ENCODE peak calls at places on chromosomes 16 and 17, in seven cellular contexts. W, T, H, F, O, X and G are unnamed samples.

GRCh38 chr16:50367777-50368409 is 895 bp downstream of the BRD7 start:
- DNase-seq in W (no peak), T (no peak), H (no peak), F (no peak), O (no peak), X (no peak), G (no peak)

GRCh38 chr16:17836868-17837602 is 366.3 kb upstream of the XYLT1 start:
- DNase-seq in W (no peak), T (no peak), H (no peak), F (no peak), O (no peak), X (no peak), G (no peak)

GRCh38 chr16:30745082-30745481 is 3.1 kb upstream of the PHKG2 start:
- DNase-seq in W (no peak), T (no peak), H (no peak), F (no peak), O (no peak), X (no peak), G (no peak)

GRCh38 chr16:51880776-51881175 is 666.2 kb downstream of the TOX3 start:
- DNase-seq in W (peak), T (no peak), H (no peak), F (no peak), O (no peak), X (no peak), G (no peak)

GRCh38 chr16:81558444-81559175 is 114.0 kb downstream of the CMIP start:
- DNase-seq in W (peak), T (no peak), H (no peak), F (peak), O (no peak), X (no peak), G (peak)

GRCh38 chr16:14682121-14682520 is 12.0 kb downstream of the PLA2G10 start:
- DNase-seq in W (no peak), T (no peak), H (no peak), F (no peak), O (no peak), X (no peak), G (no peak)

GRCh38 chr17:7261377-7262191 is 694 bp downstream of the CLDN7 start:
- DNase-seq in W (peak), T (no peak), H (peak), F (no peak), O (no peak), X (no peak), G (peak)

GRCh38 chr16:58733248-58733670 is 857 bp downstream of the GOT2 start:
- DNase-seq in W (no peak), T (no peak), H (no peak), F (no peak), O (peak), X (no peak), G (no peak)

GRCh38 chr17:8935194-8935593 is 30.3 kb downstream of the PIK3R5 start:
- DNase-seq in W (no peak), T (no peak), H (no peak), F (no peak), O (no peak), X (no peak), G (no peak)

GRCh38 chr17:12282056-12282455 is 261.4 kb downstream of the MAP2K4 start:
- DNase-seq in W (no peak), T (no peak), H (no peak), F (no peak), O (no peak), X (no peak), G (no peak)

GRCh38 chr17:31136319-31136718 is 41.5 kb downstream of the NF1 start:
- DNase-seq in W (no peak), T (no peak), H (no peak), F (no peak), O (no peak), X (no peak), G (no peak)

GRCh38 chr17:3035256-3035967 is 28.0 kb downstream of the OR1D5 start:
- DNase-seq in W (no peak), T (no peak), H (no peak), F (no peak), O (no peak), X (peak), G (no peak)

GRCh38 chr16:87824991-87825841 is 44.1 kb downstream of the SLC7A5 start:
- DNase-seq in W (no peak), T (no peak), H (no peak), F (no peak), O (no peak), X (no peak), G (no peak)

GRCh38 chr16:88649924-88650748 is 717 bp downstream of the CYBA start:
- DNase-seq in W (no peak), T (peak), H (peak), F (no peak), O (no peak), X (peak), G (no peak)

GRCh38 chr16:17509194-17509593 is 38.4 kb upstream of the XYLT1 start:
- DNase-seq in W (no peak), T (no peak), H (no peak), F (no peak), O (no peak), X (no peak), G (no peak)

GRCh38 chr16:88295526-88296436 is 87.0 kb upstream of the ZNF469 start:
- DNase-seq in W (no peak), T (peak), H (no peak), F (no peak), O (no peak), X (no peak), G (no peak)

GRCh38 chr17:74864866-74865395 is 5.2 kb upstream of the GRIN2C start:
- DNase-seq in W (peak), T (peak), H (peak), F (peak), O (peak), X (peak), G (peak)

GRCh38 chr16:9447195-9447551 is 355.7 kb downstream of the HAPSTR1 start:
- DNase-seq in W (no peak), T (peak), H (no peak), F (no peak), O (no peak), X (no peak), G (no peak)

GRCh38 chr16:84366208-84366607 is 2.1 kb upstream of the ATP2C2 start:
- DNase-seq in W (no peak), T (no peak), H (no peak), F (no peak), O (no peak), X (no peak), G (no peak)

GRCh38 chr17:78628547-78629435 is 51.6 kb upstream of the DNAH17 start:
- DNase-seq in W (no peak), T (no peak), H (no peak), F (no peak), O (no peak), X (no peak), G (no peak)

GRCh38 chr16:65658339-65659275 is 536.7 kb upstream of the CDH11 start:
- DNase-seq in W (no peak), T (no peak), H (no peak), F (no peak), O (peak), X (no peak), G (peak)

GRCh38 chr17:79812206-79812968 is 15.5 kb upstream of the CBX8 start:
- DNase-seq in W (no peak), T (no peak), H (no peak), F (no peak), O (no peak), X (no peak), G (peak)

GRCh38 chr16:7206469-7206868 is 126.2 kb upstream of the RBFOX1 start:
- DNase-seq in W (no peak), T (no peak), H (no peak), F (no peak), O (no peak), X (no peak), G (no peak)

GRCh38 chr17:68198931-68199836 is 48.7 kb upstream of the AMZ2 start:
- DNase-seq in W (peak), T (no peak), H (peak), F (no peak), O (no peak), X (no peak), G (peak)

GRCh38 chr16:53022374-53022773 is 30.3 kb downstream of the CHD9NB start:
- DNase-seq in W (peak), T (no peak), H (no peak), F (peak), O (no peak), X (no peak), G (peak)

GRCh38 chr17:12041316-12041715 is 20.6 kb downstream of the MAP2K4 start:
- DNase-seq in W (no peak), T (no peak), H (no peak), F (no peak), O (no peak), X (no peak), G (no peak)

GRCh38 chr16:49767998-49768397 is 87.9 kb downstream of the ZNF423 start:
- DNase-seq in W (no peak), T (no peak), H (no peak), F (no peak), O (no peak), X (no peak), G (no peak)

GRCh38 chr16:81752225-81752875 is 26.7 kb upstream of the PLCG2 start:
- DNase-seq in W (no peak), T (peak), H (peak), F (no peak), O (no peak), X (peak), G (peak)

GRCh38 chr16:27174007-27174406 is 29.3 kb upstream of the KDM8 start:
- DNase-seq in W (no peak), T (no peak), H (no peak), F (no peak), O (no peak), X (no peak), G (no peak)

GRCh38 chr16:58535100-58535499 is 19.8 kb downstream of the SETD6 start:
- DNase-seq in W (no peak), T (no peak), H (no peak), F (no peak), O (no peak), X (no peak), G (no peak)

GRCh38 chr17:44007346-44008204 is 3.2 kb downstream of the NAGS start:
- DNase-seq in W (no peak), T (peak), H (no peak), F (no peak), O (no peak), X (no peak), G (no peak)
- TF ChIP-seq CTCF in W (peak), T (no peak), H (no peak), F (no peak), O (no peak), X (no peak), G (peak)

GRCh38 chr16:1430759-1431496 is at the start of gene PERCC1:
- DNase-seq in W (no peak), T (no peak), H (no peak), F (peak), O (no peak), X (no peak), G (no peak)
- TF ChIP-seq CTCF in W (no peak), T (no peak), H (no peak), F (peak), O (no peak), X (no peak), G (no peak)

DNA sequence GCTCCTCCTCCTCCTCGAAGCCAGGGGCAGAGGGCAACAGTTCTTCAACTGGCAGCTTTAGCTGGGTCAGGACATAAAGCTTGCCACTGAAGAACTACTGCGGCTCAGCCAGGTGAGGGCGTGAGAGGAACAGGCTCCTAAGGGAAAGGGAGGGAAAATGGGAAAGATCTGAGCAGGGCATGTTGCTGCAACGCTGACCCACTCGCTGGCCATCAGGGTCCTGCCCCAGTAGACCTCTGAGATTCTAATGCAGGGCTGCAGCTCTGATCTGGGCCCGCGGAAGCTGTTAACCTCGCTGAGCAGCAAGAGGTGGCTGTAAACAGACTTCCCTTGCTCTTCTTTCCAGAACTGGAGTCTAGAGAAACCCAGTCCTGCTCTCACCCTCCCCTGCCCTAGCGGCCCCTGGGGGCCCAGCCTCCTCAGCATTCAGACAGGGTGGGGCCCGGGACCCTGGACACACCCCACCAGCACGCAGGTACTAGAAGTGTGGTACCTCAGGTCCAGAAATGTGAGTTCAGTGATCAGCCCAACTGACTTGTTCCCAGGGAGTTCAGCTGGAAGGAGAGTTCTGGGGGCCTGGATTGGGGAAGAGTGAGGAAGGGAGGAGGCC is 3.8 kb upstream of the TLCD2 start:
- DNase-seq in W (peak), T (no peak), H (no peak), F (peak), O (peak), X (peak), G (peak)
- TF ChIP-seq CTCF in W (peak), T (peak), H (no peak), F (peak), O (peak), X (peak), G (no peak)

DNA sequence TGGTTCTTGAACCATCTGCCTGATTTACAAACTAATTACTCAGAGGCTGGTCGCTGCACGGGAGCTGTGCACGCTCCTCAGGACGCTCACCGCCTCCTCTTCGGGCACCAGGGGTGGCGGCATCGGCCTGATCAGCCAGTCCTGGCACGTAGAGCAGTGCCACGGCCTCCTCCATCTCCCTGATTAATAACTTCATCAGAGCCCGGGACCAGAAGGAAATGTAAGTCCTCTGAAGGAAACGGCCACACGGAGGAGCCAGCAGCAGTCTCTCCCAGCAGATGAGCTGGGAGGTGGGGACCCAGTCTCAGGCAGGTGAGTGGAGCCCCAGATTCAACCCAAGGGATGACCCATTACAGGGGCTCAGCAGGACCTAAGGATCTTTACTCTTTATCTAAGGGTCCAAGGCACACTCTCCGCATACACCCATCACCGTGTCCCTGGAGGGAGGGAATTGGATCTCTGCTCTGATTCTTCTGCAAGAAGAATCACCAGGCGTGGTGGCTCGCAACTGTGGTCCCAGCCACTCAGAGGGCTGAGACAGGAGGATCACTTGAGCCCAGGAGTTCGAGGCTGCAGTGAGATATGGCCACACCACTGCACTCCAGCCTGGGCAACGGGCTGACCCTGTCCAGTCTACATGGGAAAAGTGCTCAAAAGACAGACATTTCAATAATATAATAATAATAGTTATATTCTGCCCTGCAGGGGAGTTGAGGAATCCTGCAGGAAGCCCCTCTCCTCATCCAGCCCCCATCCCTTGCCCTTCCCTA is 366.5 kb downstream of the SEC14L1 start:
- DNase-seq in W (no peak), T (no peak), H (no peak), F (no peak), O (peak), X (peak), G (no peak)
- TF ChIP-seq CTCF in W (no peak), T (no peak), H (no peak), F (no peak), O (no peak), X (no peak), G (no peak)